ENCODE peak calls at places on chromosomes 5 and 9, in five cellular contexts. U, A, G, S and B are unnamed samples.

GRCh38 chr5:98827161-98827560 is 53.7 kb downstream of the RGMB start:
- DNase-seq in U (peak; percentile 43), A (peak; percentile 61), G (peak; percentile 62), S (no peak), B (no peak)

GRCh38 chr5:31153523-31153922 is 40.0 kb upstream of the CDH6 start:
- DNase-seq in U (no peak), A (no peak), G (peak; percentile 21), S (no peak), B (no peak)

GRCh38 chr9:72749276-72749675 is 203.6 kb downstream of the ALDH1A1 start:
- DNase-seq in U (no peak), A (peak; percentile 68), G (no peak), S (no peak), B (no peak)

GRCh38 chr9:128185979-128186965 is 5.1 kb downstream of the CIZ1 start:
- DNase-seq in U (no peak), A (no peak), G (no peak), S (no peak), B (no peak)

GRCh38 chr9:124126571-124127289 is 115.2 kb downstream of the LHX2 start:
- DNase-seq in U (peak; percentile 80), A (peak; percentile 70), G (peak; percentile 65), S (peak; percentile 39), B (no peak)

GRCh38 chr9:137724114-137724445 is 105.3 kb downstream of the EHMT1 start:
- DNase-seq in U (no peak), A (peak; percentile 18), G (peak; percentile 21), S (no peak), B (no peak)

GRCh38 chr9:104802110-104802509 is 38.2 kb downstream of the NIPSNAP3B start:
- DNase-seq in U (no peak), A (no peak), G (no peak), S (no peak), B (no peak)

GRCh38 chr5:145847499-145848497 is 12.7 kb upstream of the PRELID2 start:
- DNase-seq in U (no peak), A (peak; percentile 83), G (peak; percentile 86), S (no peak), B (no peak)

GRCh38 chr9:123425836-123426365 is 69.9 kb downstream of the CRB2 start:
- DNase-seq in U (no peak), A (no peak), G (no peak), S (no peak), B (no peak)

GRCh38 chr5:44665101-44665701 is 143.5 kb upstream of the MRPS30 start:
- DNase-seq in U (no peak), A (peak; percentile 34), G (no peak), S (no peak), B (no peak)

GRCh38 chr5:143495823-143496275 is 92.4 kb upstream of the NR3C1 start:
- DNase-seq in U (no peak), A (peak; percentile 21), G (peak; percentile 76), S (no peak), B (no peak)

GRCh38 chr9:115234094-115234493 is 116.1 kb upstream of the TNC start:
- DNase-seq in U (no peak), A (peak; percentile 92), G (peak; percentile 92), S (no peak), B (no peak)

GRCh38 chr9:75142208-75142607 is 53.9 kb downstream of the OSTF1 start:
- DNase-seq in U (no peak), A (no peak), G (no peak), S (no peak), B (no peak)

GRCh38 chr9:6926436-6926835 is 168.7 kb downstream of the KDM4C start:
- DNase-seq in U (no peak), A (no peak), G (no peak), S (no peak), B (no peak)

GRCh38 chr5:154198611-154199230 is 8.2 kb downstream of the GALNT10 start:
- DNase-seq in U (no peak), A (peak; percentile 92), G (peak; percentile 96), S (no peak), B (no peak)

GRCh38 chr5:6183391-6184390 is 194.7 kb downstream of the MED10 start:
- DNase-seq in U (no peak), A (no peak), G (no peak), S (no peak), B (no peak)

GRCh38 chr9:109560470-109561132 is 62.5 kb upstream of the PTPN3 start:
- DNase-seq in U (no peak), A (no peak), G (no peak), S (no peak), B (no peak)

GRCh38 chr9:73805853-73806458 is 654.3 kb downstream of the ANXA1 start:
- DNase-seq in U (no peak), A (no peak), G (no peak), S (no peak), B (no peak)

GRCh38 chr9:95189230-95190098 is 128.0 kb downstream of the FANCC start:
- DNase-seq in U (no peak), A (peak; percentile 30), G (peak; percentile 52), S (peak; percentile 31), B (no peak)

GRCh38 chr5:133227897-133228296 is 176.1 kb downstream of the HSPA4 start:
- DNase-seq in U (no peak), A (no peak), G (no peak), S (no peak), B (no peak)

GRCh38 chr5:6475626-6476312 is 27.1 kb downstream of the UBE2QL1 start:
- DNase-seq in U (no peak), A (no peak), G (no peak), S (no peak), B (no peak)

GRCh38 chr9:134307223-134307600 is 19.0 kb upstream of the RXRA start:
- DNase-seq in U (no peak), A (no peak), G (no peak), S (no peak), B (no peak)

GRCh38 chr5:176365663-176366574 is 632 bp downstream of the ARL10 start:
- DNase-seq in U (no peak), A (peak; percentile 59), G (peak; percentile 79), S (peak; percentile 34), B (peak; percentile 49)

GRCh38 chr5:116567100-116567499 is 7.5 kb downstream of the SEMA6A start:
- DNase-seq in U (no peak), A (no peak), G (no peak), S (no peak), B (no peak)

GRCh38 chr9:134365115-134365596 is 38.9 kb downstream of the RXRA start:
- DNase-seq in U (no peak), A (no peak), G (no peak), S (no peak), B (no peak)

GRCh38 chr5:133467325-133467700 is 145.0 kb downstream of the FSTL4 start:
- DNase-seq in U (no peak), A (no peak), G (no peak), S (no peak), B (no peak)

GRCh38 chr9:105328872-105329728 is 84.6 kb downstream of the SLC44A1 start:
- DNase-seq in U (no peak), A (no peak), G (no peak), S (peak; percentile 37), B (peak; percentile 12)

GRCh38 chr9:72012642-72013041 is 47.8 kb downstream of the C9orf57 start:
- DNase-seq in U (no peak), A (peak; percentile 47), G (no peak), S (no peak), B (no peak)

GRCh38 chr9:129252937-129253819 is 75.1 kb upstream of the IER5L start:
- DNase-seq in U (no peak), A (no peak), G (no peak), S (peak; percentile 78), B (peak; percentile 31)

GRCh38 chr5:30846171-30846570 is 347.3 kb upstream of the CDH6 start:
- DNase-seq in U (no peak), A (peak; percentile 46), G (no peak), S (no peak), B (no peak)

GRCh38 chr5:143771229-143772001 is 40.5 kb upstream of the HMHB1 start:
- DNase-seq in U (no peak), A (no peak), G (peak; percentile 45), S (no peak), B (no peak)

GRCh38 chr5:120463991-120464626 is at the start of gene PRR16:
- DNase-seq in U (no peak), A (peak; percentile 46), G (peak; percentile 80), S (peak; percentile 68), B (peak; percentile 54)

GRCh38 chr5:67358186-67358585 is 161.6 kb upstream of the CD180 start:
- DNase-seq in U (no peak), A (no peak), G (no peak), S (no peak), B (no peak)

GRCh38 chr5:80592105-80592504 is 22.0 kb upstream of the ANKRD34B start:
- DNase-seq in U (no peak), A (peak; percentile 71), G (no peak), S (no peak), B (no peak)

GRCh38 chr9:91946196-91946595 is 3.8 kb downstream of the ROR2 start:
- DNase-seq in U (no peak), A (no peak), G (no peak), S (no peak), B (no peak)

GRCh38 chr5:52783226-52783959 is 4.3 kb upstream of the ITGA1 start:
- DNase-seq in U (no peak), A (peak; percentile 74), G (peak; percentile 83), S (no peak), B (no peak)

GRCh38 chr9:69620731-69621130 is 51.4 kb downstream of the APBA1 start:
- DNase-seq in U (no peak), A (no peak), G (no peak), S (no peak), B (no peak)